ENCODE peak calls at places on chromosomes 7 and 10, in four cellular contexts. D, W, B and H are unnamed samples.

GRCh38 chr10:24495666-24496065 is 228.0 kb downstream of the ARHGAP21 start:
- DNase-seq in B (no peak), W (no peak), D (no peak), H (no peak)

GRCh38 chr7:100655908-100656674 is at the start of gene ACTL6B:
- DNase-seq in B (no peak), D (no peak), W (no peak), H (no peak)

GRCh38 chr7:137242616-137243015 is 100.9 kb downstream of the PTN start:
- DNase-seq in W (no peak), D (no peak), B (no peak), H (no peak)

GRCh38 chr7:158863611-158864506 is 7.5 kb downstream of the DYNC2I1 start:
- DNase-seq in B (no peak), W (peak; percentile 38), D (peak; percentile 33), H (no peak)

GRCh38 chr10:101331960-101332359 is 22.0 kb upstream of the BTRC start:
- DNase-seq in D (no peak), B (no peak), W (no peak), H (no peak)

GRCh38 chr10:89389254-89389653 is 3.2 kb upstream of the IFIT1 start:
- DNase-seq in D (no peak), W (peak; percentile 35), B (no peak), H (no peak)

GRCh38 chr10:43216931-43217562 is 49.8 kb downstream of the RASGEF1A start:
- DNase-seq in W (no peak), B (no peak), D (no peak), H (no peak)

GRCh38 chr10:94279835-94280709 is 82.7 kb downstream of the NOC3L start:
- DNase-seq in D (peak; percentile 11), B (peak; percentile 62), W (peak; percentile 29), H (peak; percentile 47)

GRCh38 chr7:96669812-96670211 is 39.8 kb downstream of the SEM1 start:
- DNase-seq in B (no peak), D (no peak), W (no peak), H (no peak)

GRCh38 chr10:110860576-110861241 is 11.0 kb upstream of the PDCD4 start:
- DNase-seq in B (no peak), W (peak; percentile 34), D (peak; percentile 90), H (no peak)

GRCh38 chr10:131929122-131929845 is 28.5 kb downstream of the PPP2R2D start:
- DNase-seq in W (no peak), B (no peak), D (no peak), H (no peak)

GRCh38 chr10:131930150-131930549 is 29.3 kb downstream of the PPP2R2D start:
- DNase-seq in W (no peak), B (no peak), D (no peak), H (no peak)

GRCh38 chr10:131926253-131926652 is 25.4 kb downstream of the PPP2R2D start:
- DNase-seq in W (no peak), B (no peak), D (no peak), H (no peak)

GRCh38 chr10:131926743-131927595 is 26.2 kb downstream of the PPP2R2D start:
- DNase-seq in B (no peak), D (no peak), W (no peak), H (no peak)

GRCh38 chr10:131928248-131929095 is 27.7 kb downstream of the PPP2R2D start:
- DNase-seq in B (no peak), W (no peak), D (peak; percentile 40), H (no peak)
- TF ChIP-seq YY1 in B (no peak), W (no peak), D (peak; percentile 34), H (no peak)

GRCh38 chr10:50248598-50248997 is 2.7 kb downstream of the ASAH2 start:
- DNase-seq in D (no peak), B (no peak), W (no peak), H (no peak)
- TF ChIP-seq SUZ12 in D (no peak), B (no peak), W (no peak), H (no peak)

DNA sequence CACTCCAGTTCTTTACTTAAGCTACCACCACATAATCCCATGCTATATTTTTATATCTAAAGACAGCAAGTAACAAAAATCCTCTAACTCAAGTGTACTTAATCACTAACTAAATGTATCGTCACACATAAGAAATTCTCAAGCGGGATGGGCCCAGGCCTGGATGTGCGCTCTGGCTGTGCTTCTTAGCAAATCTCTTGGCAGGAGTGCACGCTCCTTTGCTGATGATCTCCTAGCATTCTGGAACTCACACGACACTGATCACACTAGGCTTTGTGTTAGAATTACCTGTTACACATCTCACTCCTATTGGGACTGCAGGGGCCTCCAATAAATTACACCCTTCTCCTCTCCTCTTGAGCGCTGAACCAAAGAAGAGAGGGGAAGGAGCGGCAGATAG is 46.7 kb upstream of the CALD1 start:
- DNase-seq in B (no peak), W (no peak), D (no peak), H (no peak)
- H3K4me1 ChIP-seq in B (no peaks in the 10 kb centered on the region), W (no peaks in the 10 kb centered on the region), D (no peaks in the 10 kb centered on the region), H (no peaks in the 10 kb centered on the region)

DNA sequence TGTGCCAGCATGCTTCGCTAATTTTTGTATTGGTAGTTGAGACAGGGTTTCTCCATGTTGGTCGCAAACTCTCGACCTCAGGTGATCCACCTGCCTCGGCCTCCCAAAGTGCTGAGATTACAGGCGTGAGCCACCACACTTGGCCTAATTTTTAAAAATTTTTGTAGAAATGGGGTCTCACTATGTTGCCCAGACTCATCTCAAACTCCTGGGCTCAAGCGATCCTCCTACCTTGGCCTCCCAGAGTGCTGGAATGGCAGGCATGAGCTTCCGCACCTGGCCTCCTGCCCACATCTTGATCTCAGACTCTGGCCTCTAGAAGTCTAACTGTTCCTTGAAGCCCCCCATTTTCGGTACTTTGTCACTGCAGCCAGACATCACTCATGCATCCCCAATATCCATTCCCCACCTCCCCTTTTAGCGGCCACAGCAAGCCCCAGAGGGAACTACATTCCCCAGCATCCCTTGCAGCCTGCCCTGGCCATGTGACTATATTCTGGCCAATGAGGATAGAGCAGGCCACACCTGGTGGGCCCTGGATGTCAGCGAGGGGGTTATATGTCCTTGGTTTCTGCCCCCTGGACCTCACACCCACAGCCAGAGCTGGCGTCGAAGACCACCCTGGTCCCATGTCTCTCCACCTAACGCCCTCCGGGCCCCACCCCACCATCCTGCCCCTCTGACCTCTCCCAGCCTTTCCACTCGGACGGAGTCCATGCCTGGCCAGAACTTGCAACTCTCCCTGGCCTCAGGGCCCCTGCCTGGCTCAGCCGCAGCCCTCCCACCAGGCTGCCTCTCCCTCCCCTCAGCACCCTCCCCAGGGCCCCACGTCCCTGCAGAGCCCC is 33.8 kb downstream of the MICALL2 start:
- DNase-seq in D (no peak), W (peak; percentile 39), B (no peak), H (no peak)
- TF ChIP-seq YY1 in D (no peak), W (peak; percentile 49), B (no peak), H (no peak)

GRCh38 chr7:116139007-116139406 is 71.3 kb upstream of the TES start:
- DNase-seq in W (peak; percentile 9), D (no peak), B (no peak), H (no peak)
- TF ChIP-seq SUZ12 in W (no peak), D (no peak), B (no peak), H (no peak)

GRCh38 chr10:99982728-99983127 is 27.0 kb downstream of the DNMBP start:
- DNase-seq in W (no peak), D (no peak), B (no peak), H (no peak)
- H3K4me1 ChIP-seq in W (peaks cover 16% of the 10 kb centered on the region), D (peaks cover 66% of the 10 kb centered on the region), B (no peaks in the 10 kb centered on the region), H (no peaks in the 10 kb centered on the region)

DNA sequence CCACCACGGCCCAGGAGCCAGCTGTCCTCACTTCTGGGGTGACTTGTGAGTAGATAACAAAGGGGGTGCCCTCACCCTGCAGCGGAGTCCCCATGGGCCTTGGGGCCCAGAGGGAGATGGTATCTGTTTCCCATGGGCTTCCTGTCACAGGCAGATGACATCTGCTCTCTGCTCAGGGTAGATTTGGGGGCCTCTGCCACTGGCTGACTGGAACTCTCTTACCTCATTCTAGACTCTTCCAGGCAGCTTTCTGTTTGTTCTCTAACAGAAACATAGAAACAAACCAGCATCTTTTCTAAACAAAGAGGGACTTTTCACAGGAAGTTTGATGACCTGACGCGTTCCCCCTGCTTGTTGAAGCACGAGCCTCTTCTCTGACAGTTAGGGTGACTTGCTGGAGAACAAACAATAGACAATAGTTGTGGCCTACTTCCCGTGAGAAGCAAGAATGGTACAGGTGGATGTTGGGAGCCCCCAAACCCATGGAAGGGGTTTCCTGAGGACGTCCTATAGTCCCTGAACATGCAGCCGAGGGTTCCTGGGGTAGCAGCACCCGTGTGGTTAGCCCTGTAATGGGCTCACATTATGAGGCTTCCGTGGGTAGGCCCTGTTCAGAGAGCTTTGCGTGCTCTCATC is 61.6 kb downstream of the GRK5 start:
- DNase-seq in B (no peak), W (no peak), D (peak; percentile 78), H (no peak)
- TF ChIP-seq YY1 in B (no peak), W (no peak), D (peak; percentile 3), H (no peak)

DNA sequence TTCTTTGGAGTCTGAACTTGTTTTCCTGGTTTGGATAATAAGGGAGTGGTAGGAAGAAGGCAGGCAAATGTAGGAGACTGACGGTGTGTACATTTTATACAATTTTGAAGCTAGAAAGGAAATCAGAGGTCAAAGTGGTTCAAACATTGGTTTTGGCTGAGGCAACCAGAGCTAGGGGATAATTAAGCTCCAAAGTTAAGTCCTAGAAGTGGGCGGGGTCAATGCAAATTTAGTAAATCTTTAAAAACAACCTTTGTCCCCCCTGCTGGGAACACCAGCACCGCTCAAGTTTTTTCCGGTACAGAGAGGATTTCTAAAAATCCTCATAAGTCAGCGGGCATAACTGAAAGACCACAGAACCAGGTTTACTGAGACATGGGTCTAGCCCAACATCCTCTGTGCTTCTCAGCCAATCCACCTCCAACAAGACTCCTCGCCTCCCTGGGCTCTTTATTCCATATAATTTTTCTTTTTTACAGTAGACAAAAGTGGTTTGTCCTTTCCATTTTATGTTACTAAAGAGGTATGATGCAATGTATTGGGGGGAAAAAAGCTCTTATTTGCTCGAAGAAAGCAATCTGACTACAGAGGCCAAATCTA is 1.7 kb downstream of the GLUD1 start:
- DNase-seq in W (peak; percentile 89), B (no peak), D (peak; percentile 42), H (peak; percentile 57)
- TF ChIP-seq SUZ12 in W (no peak), B (no peak), D (no peak), H (no peak)

GRCh38 chr7:1846331-1847065 is 176.4 kb downstream of the ELFN1 start:
- DNase-seq in D (no peak), W (no peak), B (no peak), H (no peak)
- H3K4me1 ChIP-seq in D (no peaks in the 10 kb centered on the region), W (peaks cover 14% of the 10 kb centered on the region), B (no peaks in the 10 kb centered on the region), H (peaks cover 21% of the 10 kb centered on the region)